ENCODE peak calls at places on chromosomes 4 and X, in seven cellular contexts. O is upper lobe of left lung, I is Karpas-422, J is tibial nerve, H is prostate gland, L is GM23248, M is right lobe of liver. F is an unnamed sample.
A peak's percentile ranks its signal among the peaks of the same experiment; 100 is the strongest.

GRCh38 chrX:8890794-8891193 is 89.6 kb upstream of the FAM9A start:
- DNase-seq in M (no peak), H (no peak), L (no peak), I (no peak), O (no peak), J (no peak), F (no peak)

GRCh38 chr4:57039345-57039744 is 60.6 kb downstream of the POLR2B start:
- DNase-seq in L (peak; percentile 47), M (no peak), I (no peak), H (no peak), O (no peak), J (no peak), F (no peak)

GRCh38 chr4:85762204-85762884 is 287.4 kb downstream of the ARHGAP24 start:
- DNase-seq in L (peak; percentile 96), J (no peak), O (no peak), M (no peak), H (no peak), I (no peak), F (peak; percentile 23)

GRCh38 chr4:86554641-86555040 is 39.5 kb upstream of the PTPN13 start:
- DNase-seq in J (no peak), I (no peak), H (no peak), O (no peak), L (peak; percentile 7), M (no peak), F (no peak)

GRCh38 chr4:44446801-44447562 is 1.6 kb downstream of the KCTD8 start:
- DNase-seq in J (no peak), H (no peak), O (no peak), M (no peak), L (no peak), I (no peak), F (peak; percentile 11)

GRCh38 chr4:41156574-41156973 is 57.8 kb downstream of the APBB2 start:
- DNase-seq in L (peak; percentile 78), M (no peak), O (no peak), I (no peak), J (no peak), H (no peak), F (no peak)

GRCh38 chr4:74545488-74545887 is 100.6 kb downstream of the AREG start:
- DNase-seq in O (peak; percentile 71), J (no peak), M (peak; percentile 19), L (peak; percentile 42), H (no peak), I (no peak), F (peak; percentile 39)

GRCh38 chr4:93897559-93897958 is 69.0 kb downstream of the ATOH1 start:
- DNase-seq in J (no peak), O (no peak), H (no peak), L (peak; percentile 19), M (no peak), I (peak; percentile 66), F (no peak)

GRCh38 chrX:107753186-107753585 is 22.4 kb downstream of the TSC22D3 start:
- DNase-seq in O (peak; percentile 55), I (no peak), L (no peak), M (no peak), H (no peak), J (no peak), F (no peak)

GRCh38 chr4:118278473-118279274 is 74.1 kb downstream of the PRSS12 start:
- DNase-seq in I (peak; percentile 99), H (peak; percentile 98), J (peak; percentile 89), L (peak; percentile 96), M (peak; percentile 99), O (peak; percentile 98), F (peak; percentile 99)

GRCh38 chr4:98522603-98523395 is 135.6 kb downstream of the TSPAN5 start:
- DNase-seq in M (no peak), I (no peak), O (no peak), J (no peak), L (peak; percentile 93), H (no peak), F (no peak)

GRCh38 chr4:174420317-174420716 is 102.0 kb downstream of the HPGD start:
- DNase-seq in J (no peak), M (no peak), O (no peak), I (no peak), L (no peak), H (no peak), F (no peak)

DNA sequence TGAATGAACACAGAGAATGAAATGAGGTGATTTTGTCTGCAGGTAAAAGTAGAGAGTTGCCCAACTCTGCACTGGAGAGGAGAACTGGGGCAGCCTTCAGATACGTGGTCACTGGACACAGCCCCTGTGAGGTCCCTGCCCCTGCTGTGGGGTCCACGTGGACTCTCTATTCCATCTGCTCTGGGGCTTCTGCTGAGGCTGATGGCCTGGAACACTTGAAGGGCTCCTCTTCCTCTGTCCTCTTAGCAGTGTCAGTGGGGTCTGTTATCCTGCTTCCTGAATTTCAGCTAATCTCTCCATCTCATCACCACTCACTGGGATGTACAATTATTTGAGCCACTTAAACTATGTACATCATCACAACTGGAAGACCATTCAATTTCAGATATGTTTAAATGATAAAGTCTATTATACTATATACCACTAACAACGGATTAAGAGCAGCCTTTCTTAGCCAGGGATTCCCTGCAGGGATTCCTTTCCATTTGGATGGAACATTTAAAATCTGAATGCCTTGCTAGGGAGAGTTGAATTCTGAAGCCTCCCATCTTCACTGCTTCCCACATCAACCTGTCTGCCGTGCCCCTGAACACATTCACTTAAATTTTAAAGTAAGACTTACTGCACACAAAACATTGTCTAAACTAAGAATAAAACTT is 74.0 kb downstream of the CC2D2A start:
- DNase-seq in I (no peak), H (no peak), L (no peak), O (no peak), M (no peak), J (no peak), F (no peak)
- H3K4me1 ChIP-seq in I (no peaks in the 10 kb centered on the region), H (no peaks in the 10 kb centered on the region), L (no peaks in the 10 kb centered on the region), O (peaks cover 4% of the 10 kb centered on the region), M (no peaks in the 10 kb centered on the region), J (no peaks in the 10 kb centered on the region), F (peaks cover 11% of the 10 kb centered on the region)

DNA sequence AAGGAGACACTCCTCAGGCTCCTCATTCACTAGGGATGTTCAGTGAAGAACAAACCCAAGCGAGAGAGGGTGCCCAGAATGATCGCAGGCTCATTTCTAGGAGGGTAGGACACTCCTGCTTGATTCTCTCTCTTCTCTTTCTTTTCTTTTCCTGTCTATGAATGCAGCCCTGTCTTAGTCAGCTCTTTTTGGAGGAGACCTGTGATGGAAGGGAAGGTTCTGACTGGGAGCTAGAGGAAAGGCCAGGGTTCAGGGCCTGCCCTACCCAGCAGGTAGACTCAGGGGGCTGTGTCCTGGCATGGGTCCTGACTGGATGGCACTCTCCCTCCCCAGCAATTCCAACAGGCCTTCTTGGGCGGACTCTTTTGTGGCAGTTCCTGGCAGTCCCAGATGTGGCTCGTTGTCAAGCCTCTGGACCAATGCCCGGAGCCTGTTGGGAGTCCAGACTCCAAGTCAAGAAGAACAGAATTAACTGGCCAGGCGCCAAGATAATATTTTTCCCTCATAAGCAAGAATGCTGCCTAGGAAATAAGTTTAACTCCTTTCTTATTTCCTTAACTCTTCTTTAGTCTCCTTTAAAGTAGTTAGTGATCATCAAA is 139.4 kb upstream of the SCML1 start:
- DNase-seq in H (peak; percentile 53), M (peak; percentile 57), J (peak; percentile 66), I (no peak), L (peak; percentile 32), O (peak; percentile 77), F (peak; percentile 91)
- H3K27ac ChIP-seq in H (no peak overlapping the region), M (no peak overlapping the region), J (peak overlapping the region; percentile 67), I (no peak overlapping the region), L (no peak overlapping the region), O (no peak overlapping the region), F (no peak overlapping the region)

GRCh38 chr4:26032142-26032541 is 118.1 kb downstream of the SMIM20 start:
- DNase-seq in O (no peak), L (peak; percentile 83), I (no peak), M (no peak), H (no peak), J (no peak), F (no peak)
- H3K36me3 ChIP-seq in O (no peaks in the 10 kb centered on the region), L (no peaks in the 10 kb centered on the region), I (no peaks in the 10 kb centered on the region), M (no peaks in the 10 kb centered on the region), H (no peaks in the 10 kb centered on the region), J (no peaks in the 10 kb centered on the region), F (no peaks in the 10 kb centered on the region)

DNA sequence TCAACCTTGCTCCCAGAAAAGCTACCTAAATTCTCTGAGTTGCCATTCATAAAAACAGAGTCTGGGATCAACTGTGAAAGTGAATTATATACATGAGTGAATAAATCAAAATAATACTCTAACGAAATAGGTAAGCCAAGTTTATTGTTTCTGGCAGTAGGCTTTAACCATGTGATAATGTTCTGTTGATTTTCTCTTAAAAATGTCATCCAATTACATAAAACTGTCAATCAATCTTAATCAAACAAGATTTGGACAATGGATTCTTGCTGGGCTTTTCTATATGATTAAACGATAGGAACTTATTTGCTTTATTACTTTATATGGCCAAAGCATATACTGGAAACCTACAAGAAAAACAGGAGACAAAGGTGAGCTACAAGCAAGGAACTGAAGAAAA is 148.8 kb downstream of the INPP4B start:
- DNase-seq in I (no peak), M (no peak), O (no peak), J (no peak), H (no peak), L (no peak), F (no peak)
- H3K4me1 ChIP-seq in I (no peaks in the 10 kb centered on the region), M (no peaks in the 10 kb centered on the region), O (peaks cover 2% of the 10 kb centered on the region), J (no peaks in the 10 kb centered on the region), H (no peaks in the 10 kb centered on the region), L (no peaks in the 10 kb centered on the region), F (no peaks in the 10 kb centered on the region)

GRCh38 chr4:168723020-168723419 is 226.2 kb downstream of the PALLD start:
- DNase-seq in O (no peak), L (peak; percentile 15), I (no peak), M (no peak), H (no peak), J (no peak), F (no peak)
- H3K27ac ChIP-seq in O (no peak overlapping the region), L (no peak overlapping the region), I (no peak overlapping the region), M (no peak overlapping the region), H (no peak overlapping the region), J (peak overlapping the region; percentile 44), F (no peak overlapping the region)

GRCh38 chrX:154443479-154443910 is 446 bp upstream of the FAM50A start:
- DNase-seq in H (no peak), I (peak; percentile 55), J (no peak), O (no peak), L (peak; percentile 42), M (no peak), F (no peak)
- H3K36me3 ChIP-seq in H (no peaks in the 10 kb centered on the region), I (no peaks in the 10 kb centered on the region), J (no peaks in the 10 kb centered on the region), O (no peaks in the 10 kb centered on the region), L (no peaks in the 10 kb centered on the region), M (no peaks in the 10 kb centered on the region), F (no peaks in the 10 kb centered on the region)

GRCh38 chr4:7976025-7976424 is 36.4 kb upstream of the AFAP1 start:
- DNase-seq in I (no peak), H (no peak), M (no peak), L (no peak), O (no peak), J (no peak), F (no peak)
- H3K4me1 ChIP-seq in I (no peaks in the 10 kb centered on the region), H (peaks cover 5% of the 10 kb centered on the region), M (no peaks in the 10 kb centered on the region), L (peaks cover 42% of the 10 kb centered on the region), O (peaks cover 10% of the 10 kb centered on the region), J (no peaks in the 10 kb centered on the region), F (no peaks in the 10 kb centered on the region)

GRCh38 chr4:144562019-144562740 is 83.8 kb upstream of the HHIP start:
- DNase-seq in H (no peak), L (no peak), M (peak; percentile 32), J (no peak), O (peak; percentile 36), I (no peak), F (no peak)
- H3K27ac ChIP-seq in H (no peak overlapping the region), L (no peak overlapping the region), M (no peak overlapping the region), J (no peak overlapping the region), O (no peak overlapping the region), I (no peak overlapping the region), F (no peak overlapping the region)

GRCh38 chr4:184961693-184962092 is 56.6 kb upstream of the HELT start:
- DNase-seq in I (no peak), M (no peak), J (no peak), O (no peak), L (no peak), H (no peak), F (peak; percentile 54)
- H3K36me3 ChIP-seq in I (no peaks in the 10 kb centered on the region), M (no peaks in the 10 kb centered on the region), J (no peaks in the 10 kb centered on the region), O (no peaks in the 10 kb centered on the region), L (no peaks in the 10 kb centered on the region), H (no peaks in the 10 kb centered on the region), F (no peaks in the 10 kb centered on the region)

F was measured in pancreas.